ENCODE peak calls at places on chromosomes 12 and 14, in six cellular contexts. F is IMR-90, P is H9, O is neuronal stem cell, U is H1, T is trophoblast cell. C is an unnamed sample.
A peak's percentile ranks its signal among the peaks of the same experiment; 100 is the strongest.

GRCh38 chr12:79681008-79681590 is 9.7 kb downstream of the PAWR start:
- DNase-seq in F (peak; percentile 83), P (no peak), O (no peak), U (no peak), T (peak; percentile 26), C (peak; percentile 68)

GRCh38 chr14:94632305-94632590 is 20.1 kb downstream of the SERPINA3 start:
- DNase-seq in F (no peak), P (no peak), O (no peak), U (no peak), T (no peak), C (no peak)

GRCh38 chr12:12072064-12072760 is 1.5 kb downstream of the BCL2L14 start:
- DNase-seq in F (no peak), P (no peak), O (no peak), U (no peak), T (no peak), C (no peak)

GRCh38 chr12:120041386-120042231 is 52.6 kb downstream of the BICDL1 start:
- DNase-seq in F (no peak), P (no peak), O (no peak), U (no peak), T (peak; percentile 79), C (no peak)

GRCh38 chr14:88063807-88064206 is 58.9 kb downstream of the GPR65 start:
- DNase-seq in F (no peak), P (no peak), O (no peak), U (no peak), T (no peak), C (no peak)

GRCh38 chr14:95508377-95508776 is 8.1 kb downstream of the SYNE3 start:
- DNase-seq in F (no peak), P (no peak), O (no peak), U (no peak), T (no peak), C (no peak)

GRCh38 chr12:93127582-93128331 is 198.7 kb upstream of the EEA1 start:
- DNase-seq in F (peak; percentile 92), P (peak; percentile 55), O (no peak), U (peak; percentile 49), T (peak; percentile 99), C (peak; percentile 86)

GRCh38 chr12:124021025-124021406 is 48.0 kb downstream of the ZNF664 start:
- DNase-seq in F (no peak), P (peak; percentile 33), O (no peak), U (no peak), T (no peak), C (no peak)

GRCh38 chr12:79655036-79655435 is 35.7 kb downstream of the PAWR start:
- DNase-seq in F (no peak), P (no peak), O (no peak), U (no peak), T (no peak), C (no peak)

GRCh38 chr12:20628388-20628787 is 66.7 kb upstream of the SLCO1C1 start:
- DNase-seq in F (no peak), P (no peak), O (no peak), U (no peak), T (no peak), C (no peak)

GRCh38 chr12:44654641-44655625 is 221.2 kb downstream of the NELL2 start:
- DNase-seq in F (no peak), P (no peak), O (no peak), U (peak; percentile 43), T (no peak), C (no peak)

GRCh38 chr14:36784541-36784940 is 122.9 kb downstream of the PAX9 start:
- DNase-seq in F (peak; percentile 3), P (no peak), O (no peak), U (no peak), T (no peak), C (peak; percentile 3)

GRCh38 chr14:75001899-75002298 is 822 bp upstream of the EIF2B2 start:
- DNase-seq in F (no peak), P (no peak), O (no peak), U (no peak), T (no peak), C (no peak)
- H4K91ac ChIP-seq in F (peak overlapping the region; percentile 96), P (no peak overlapping the region), O (no peak overlapping the region), U (no peak overlapping the region), T (no peak overlapping the region), C (no peak overlapping the region)

GRCh38 chr14:71380271-71380670 is 473.0 kb downstream of the PCNX1 start:
- DNase-seq in F (peak; percentile 47), P (no peak), O (no peak), U (no peak), T (peak; percentile 97), C (peak; percentile 38)
- H3K18ac ChIP-seq in F (peak overlapping the region; percentile 76), P (no peak overlapping the region), O (no peak overlapping the region), U (no peak overlapping the region), T (no peak overlapping the region), C (no peak overlapping the region)

GRCh38 chr12:642633-643477 is 20.4 kb downstream of the NINJ2 start:
- DNase-seq in F (peak; percentile 34), P (peak; percentile 87), O (peak; percentile 43), U (peak; percentile 78), T (peak; percentile 91), C (peak; percentile 62)
- H3K4ac ChIP-seq in F (peak overlapping the region; percentile 94), P (peak overlapping the region; percentile 65), O (peak overlapping the region; percentile 80), U (no peak overlapping the region), T (peak overlapping the region; percentile 92), C (peak overlapping the region; percentile 98)

GRCh38 chr12:130716918-130717306 is 813 bp upstream of the RIMBP2 start:
- DNase-seq in F (no peak), P (no peak), O (no peak), U (no peak), T (no peak), C (no peak)

GRCh38 chr12:130717752-130718151 is 1.7 kb upstream of the RIMBP2 start:
- DNase-seq in F (no peak), P (peak; percentile 12), O (no peak), U (no peak), T (no peak), C (no peak)

GRCh38 chr12:130714591-130715149 is 1.4 kb downstream of the RIMBP2 start:
- DNase-seq in F (no peak), P (no peak), O (no peak), U (peak; percentile 58), T (no peak), C (no peak)

GRCh38 chr12:130715150-130715995 is 726 bp downstream of the RIMBP2 start:
- DNase-seq in F (no peak), P (no peak), O (no peak), U (peak; percentile 58), T (no peak), C (no peak)

DNA sequence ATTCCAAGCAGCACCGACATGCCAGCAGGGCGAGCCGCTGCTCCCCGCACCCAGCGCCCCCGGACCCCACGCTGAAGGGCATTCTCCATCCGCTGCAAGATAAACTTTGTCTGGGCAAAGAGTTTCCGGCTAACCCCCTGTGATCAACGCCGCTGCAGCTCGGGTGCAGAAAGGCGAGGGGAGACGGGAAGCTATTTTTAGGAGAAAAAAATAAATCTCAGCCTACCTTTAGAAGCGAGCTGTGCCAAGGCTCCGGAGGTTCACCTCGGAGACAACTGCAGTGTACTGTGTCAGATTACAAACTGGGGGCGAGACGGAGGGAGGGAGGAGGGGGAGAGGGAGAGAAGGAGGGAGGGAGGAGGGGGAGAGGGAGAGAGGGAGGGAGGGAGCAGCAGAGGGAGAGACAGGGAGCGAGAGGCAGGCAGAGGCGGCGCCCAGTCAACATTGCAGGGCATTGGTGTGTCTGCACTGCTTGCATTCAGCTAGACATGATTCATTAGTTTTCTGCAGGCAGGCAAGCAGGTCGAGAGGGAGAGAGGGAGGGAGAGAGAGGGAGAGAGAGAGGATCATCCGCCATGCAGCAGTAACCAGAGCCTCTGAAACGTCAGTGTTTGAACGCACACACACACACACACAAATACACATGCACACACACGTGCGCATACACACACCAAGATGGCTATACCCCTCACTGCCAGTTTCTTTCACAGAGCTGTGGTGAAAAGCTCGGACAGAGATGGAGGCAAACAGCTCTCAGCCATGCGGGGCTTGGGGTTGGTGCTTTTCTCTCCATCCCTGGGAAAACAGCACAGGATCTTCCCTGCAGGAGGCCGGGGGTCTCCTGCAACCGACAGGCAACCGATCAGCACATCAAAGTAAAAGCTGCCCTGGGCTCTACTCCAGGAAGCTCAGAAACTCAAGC is at the start of gene RIMBP2:
- DNase-seq in F (peak; percentile 1), P (peak; percentile 83), O (peak; percentile 68), U (peak; percentile 61), T (no peak), C (peak; percentile 0)
- H4K91ac ChIP-seq in F (no peak within 1 kb of the TSS), P (no peak within 1 kb of the TSS), O (peak within 1 kb of the TSS; percentile 49), U (no peak within 1 kb of the TSS), T (no peak within 1 kb of the TSS), C (no peak within 1 kb of the TSS)

GRCh38 chr12:57754411-57755193 is at the start of gene MARCHF9:
- DNase-seq in F (no peak), P (peak; percentile 89), O (no peak), U (peak; percentile 81), T (peak; percentile 48), C (no peak)

GRCh38 chr12:57755454-57756372 is 810 bp downstream of the MARCHF9 start:
- DNase-seq in F (no peak), P (no peak), O (no peak), U (peak; percentile 67), T (peak; percentile 26), C (no peak)

GRCh38 chr12:57753938-57754337 is 965 bp upstream of the MARCHF9 start:
- DNase-seq in F (no peak), P (no peak), O (no peak), U (no peak), T (no peak), C (no peak)

GRCh38 chr12:57756406-57757341 is 1.8 kb downstream of the MARCHF9 start:
- DNase-seq in F (no peak), P (peak; percentile 89), O (no peak), U (peak; percentile 88), T (peak; percentile 71), C (peak; percentile 68)

GRCh38 chr12:57755194-57755453 is 221 bp downstream of the MARCHF9 start:
- DNase-seq in F (no peak), P (no peak), O (no peak), U (no peak), T (no peak), C (no peak)
- H3K18ac ChIP-seq in F (no peak overlapping the region), P (no peak overlapping the region), O (peak overlapping the region; percentile 83), U (no peak overlapping the region), T (no peak overlapping the region), C (no peak overlapping the region)